ENCODE peak calls at places on chromosomes 16 and 17, in seven cellular contexts. T, X, V, W, B, D and Y are unnamed samples.

GRCh38 chr17:18851206-18851605 is 6.7 kb upstream of the PRPSAP2 start:
- DNase-seq in T (peak; percentile 37), X (no peak), V (no peak), W (no peak), B (no peak), D (no peak), Y (no peak)

GRCh38 chr16:11627822-11628457 is 40.3 kb upstream of the SNN start:
- DNase-seq in T (no peak), X (no peak), V (peak; percentile 69), W (no peak), B (no peak), D (no peak), Y (no peak)

GRCh38 chr16:28161626-28162025 is 50.1 kb downstream of the XPO6 start:
- DNase-seq in T (no peak), X (no peak), V (no peak), W (no peak), B (no peak), D (no peak), Y (no peak)

GRCh38 chr16:84947022-84947421 is 64.3 kb downstream of the ZDHHC7 start:
- DNase-seq in T (no peak), X (peak; percentile 79), V (no peak), W (no peak), B (no peak), D (no peak), Y (no peak)

GRCh38 chr17:80783971-80784370 is 207.7 kb upstream of the CHMP6 start:
- DNase-seq in T (no peak), X (no peak), V (no peak), W (peak; percentile 28), B (no peak), D (no peak), Y (no peak)

GRCh38 chr16:61887903-61888302 is 148.3 kb downstream of the CDH8 start:
- DNase-seq in T (peak; percentile 24), X (no peak), V (no peak), W (no peak), B (peak; percentile 24), D (no peak), Y (no peak)

GRCh38 chr17:1928976-1929375 is 96.2 kb downstream of the RTN4RL1 start:
- DNase-seq in T (no peak), X (no peak), V (no peak), W (no peak), B (peak; percentile 85), D (no peak), Y (peak; percentile 72)

GRCh38 chr16:3494574-3494973 is 715 bp downstream of the C16orf90 start:
- DNase-seq in T (no peak), X (no peak), V (no peak), W (no peak), B (no peak), D (no peak), Y (no peak)

GRCh38 chr16:31354394-31355291 is at the start of gene ITGAX:
- DNase-seq in T (peak; percentile 49), X (peak; percentile 25), V (no peak), W (no peak), B (peak; percentile 56), D (no peak), Y (no peak)

DNA sequence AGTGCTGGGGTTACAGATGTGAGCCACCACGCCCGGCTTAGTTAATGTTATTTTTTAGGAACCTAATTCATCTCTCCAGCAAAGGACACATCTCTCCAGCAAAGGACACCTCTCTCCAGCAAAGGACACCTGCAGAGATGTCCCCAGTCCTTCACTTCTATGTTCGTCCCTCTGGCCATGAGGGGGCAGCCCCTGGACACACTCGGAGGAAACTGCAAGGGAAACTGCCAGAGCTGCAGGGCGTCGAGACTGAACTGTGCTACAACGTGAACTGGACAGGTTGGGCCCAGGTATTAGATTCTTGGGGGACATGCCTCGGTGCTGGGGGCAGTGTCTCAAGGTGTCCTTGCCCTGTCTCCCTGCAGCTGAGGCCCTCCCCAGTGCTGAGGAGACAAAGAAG is 4.7 kb downstream of the PFAS start:
- DNase-seq in T (peak; percentile 62), X (no peak), V (no peak), W (no peak), B (peak; percentile 49), D (no peak), Y (peak; percentile 54)
- TF ChIP-seq CTCF in T (peak; percentile 48), X (no peak), V (no peak), W (no peak), B (peak; percentile 15), D (no peak), Y (no peak)

DNA sequence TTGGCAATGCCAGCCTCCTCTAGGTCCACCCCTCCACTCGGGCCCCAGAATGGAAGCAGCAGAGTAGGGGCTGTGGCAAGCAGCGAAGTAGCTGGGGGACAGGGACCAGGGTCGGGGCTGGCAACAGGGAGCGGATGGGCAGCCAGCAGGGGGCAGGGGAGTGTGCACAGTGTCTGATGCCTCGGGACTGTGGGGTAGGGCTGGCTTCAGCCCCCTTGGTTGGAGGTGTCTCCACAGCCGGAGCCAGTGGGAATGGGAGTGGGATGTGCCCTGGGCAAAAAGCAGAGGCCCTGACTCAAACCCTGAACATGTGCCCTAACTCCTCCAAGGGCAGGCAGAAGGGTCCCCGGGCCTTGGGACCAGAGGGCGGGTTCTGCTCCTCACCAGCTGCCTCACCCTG is 18.5 kb upstream of the ARHGAP27 start:
- DNase-seq in T (no peak), X (no peak), V (no peak), W (no peak), B (no peak), D (peak; percentile 44), Y (peak; percentile 38)
- TF ChIP-seq CTCF in T (no peak), X (no peak), V (peak; percentile 33), W (no peak), B (no peak), D (no peak), Y (no peak)

DNA sequence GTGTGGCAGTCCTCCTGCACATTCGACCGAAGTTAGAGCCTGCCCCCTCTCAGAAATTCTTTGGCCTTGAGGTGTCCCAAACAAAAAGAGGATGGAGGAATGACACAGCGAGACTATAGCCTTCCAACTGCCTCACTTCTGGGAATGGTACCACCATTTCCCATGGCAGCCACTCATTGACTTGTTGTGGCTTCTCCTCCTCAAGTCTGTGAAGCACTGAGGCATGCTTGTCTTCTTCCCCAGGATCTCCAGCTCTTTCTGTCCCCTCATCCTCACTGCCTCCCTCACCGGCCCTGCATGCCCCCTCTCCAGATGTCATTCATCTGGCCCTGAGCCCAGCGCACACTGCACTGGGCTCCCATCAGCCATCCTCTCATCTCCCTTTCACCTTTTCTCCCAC is 43.7 kb upstream of the DNAH9 start:
- DNase-seq in T (no peak), X (no peak), V (no peak), W (no peak), B (no peak), D (no peak), Y (no peak)
- TF ChIP-seq CTCF in T (no peak), X (no peak), V (no peak), W (no peak), B (no peak), D (no peak), Y (no peak)

GRCh38 chr17:47821424-47822379 is at the start of gene OSBPL7:
- DNase-seq in T (peak; percentile 79), X (peak; percentile 59), V (peak; percentile 81), W (peak; percentile 74), B (peak; percentile 77), D (peak; percentile 69), Y (peak; percentile 73)
- TF ChIP-seq CTCF in T (peak; percentile 58), X (peak; percentile 40), V (peak; percentile 13), W (no peak), B (no peak), D (no peak), Y (no peak)

DNA sequence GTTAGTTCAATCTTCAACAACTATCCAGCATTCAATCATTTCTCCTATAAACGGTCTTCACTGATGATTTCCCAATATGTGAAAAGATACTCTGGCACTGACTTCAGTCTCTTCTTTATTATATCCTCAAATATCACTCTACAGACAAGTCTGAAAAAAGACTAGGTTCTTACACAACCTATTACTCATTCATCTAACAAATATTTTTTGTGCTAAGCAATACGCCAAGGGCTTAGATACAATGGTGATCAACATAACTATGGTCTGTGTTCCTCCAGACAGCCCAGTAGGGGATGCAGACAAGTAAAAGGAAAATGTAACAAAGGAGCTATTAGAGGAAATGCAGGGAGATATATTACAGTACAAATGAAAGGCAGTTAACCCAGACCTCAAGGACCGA is 63.9 kb downstream of the MYO1D start:
- DNase-seq in T (no peak), X (no peak), V (peak; percentile 64), W (no peak), B (no peak), D (no peak), Y (no peak)
- TF ChIP-seq CTCF in T (no peak), X (no peak), V (no peak), W (no peak), B (no peak), D (no peak), Y (no peak)

GRCh38 chr16:56032072-56032471 is 156.9 kb upstream of the CES5A start:
- DNase-seq in T (no peak), X (no peak), V (no peak), W (no peak), B (no peak), D (no peak), Y (no peak)

DNA sequence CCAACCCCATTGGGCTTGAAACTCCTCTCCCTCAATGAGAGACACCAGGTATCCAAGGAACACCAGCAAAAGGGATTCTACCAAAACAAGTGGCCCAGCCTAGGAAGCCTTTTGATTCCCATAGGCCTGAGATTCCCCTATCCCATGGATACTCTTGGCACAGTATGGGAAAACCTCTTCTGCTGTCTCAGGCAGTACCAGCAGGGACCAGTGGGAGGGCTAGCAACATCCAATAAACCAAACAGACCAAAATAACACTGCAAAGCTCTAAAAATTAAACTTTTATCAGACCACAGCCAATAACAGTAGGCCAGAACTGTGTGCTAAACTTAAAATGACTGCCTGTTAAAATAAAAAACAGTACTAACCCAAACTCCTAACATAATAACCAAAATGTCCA is 153.9 kb upstream of the CES5A start:
- DNase-seq in T (no peak), X (no peak), V (no peak), W (no peak), B (no peak), D (no peak), Y (no peak)
- TF ChIP-seq CTCF in T (no peak), X (no peak), V (no peak), W (no peak), B (no peak), D (no peak), Y (peak; percentile 30)